ENCODE peak calls at places on chromosome 3, in nine cellular contexts. S is NCI-H226; H is HT1080; T is posterior vena cava; R is epithelial cell of esophagus; Q is activated T-helper 1 cell treated with anti-CD3 and anti-CD28 coated beads, Interleukin-12 subunit alpha, Interleukin-12 subunit beta, Interleukin-2, Interleukin-4 antibody, amounts not matched to agents 30 ng/mL and 10 ng/mL and 1 ng/mL, durations not matched to agents 14 hours and 24 hours and 36 hours; I is dermis microvascular lymphatic vessel endothelial cell; A is fibroblast of mammary gland; D is caudate nucleus. Z is an unnamed sample.

GRCh38 chr3:4071481-4072184 is 231.5 kb upstream of the SETMAR start:
- DNase-seq in S (no peak), H (peak), T (no peak), R (no peak), Q (no peak), I (no peak), A (no peak), D (no peak), Z (no peak)

GRCh38 chr3:32453346-32453745 is 49.3 kb downstream of the CMTM6 start:
- DNase-seq in S (no peak), H (no peak), T (no peak), R (no peak), Q (no peak), I (no peak), A (peak), D (no peak), Z (peak)

GRCh38 chr3:46258525-46258924 is 16.3 kb downstream of the CCR3 start:
- DNase-seq in S (no peak), H (no peak), T (no peak), R (no peak), Q (no peak), I (no peak), A (no peak), D (no peak), Z (no peak)

GRCh38 chr3:61600195-61600594 is 38.8 kb downstream of the PTPRG start:
- DNase-seq in S (no peak), H (no peak), T (no peak), R (peak), Q (no peak), I (no peak), A (peak), D (no peak), Z (peak)

GRCh38 chr3:95356764-95357501 is 1294.1 kb downstream of the NSUN3 start:
- DNase-seq in S (no peak), H (no peak), T (no peak), R (no peak), Q (no peak), I (no peak), A (no peak), D (no peak), Z (no peak)

GRCh38 chr3:195895078-195895899 is 13.1 kb downstream of the TNK2 start:
- DNase-seq in S (peak), H (peak), T (no peak), R (peak), Q (peak), I (no peak), A (no peak), D (peak), Z (peak)

GRCh38 chr3:125150525-125151436 is 61.8 kb downstream of the SLC12A8 start:
- DNase-seq in S (no peak), H (peak), T (peak), R (peak), Q (peak), I (peak), A (peak), D (no peak), Z (peak)

GRCh38 chr3:39531681-39532080 is 64.2 kb downstream of the MOBP start:
- DNase-seq in S (peak), H (peak), T (no peak), R (peak), Q (no peak), I (peak), A (peak), D (no peak), Z (peak)

GRCh38 chr3:13770390-13771169 is 109.3 kb downstream of the WNT7A start:
- DNase-seq in S (no peak), H (peak), T (peak), R (no peak), Q (no peak), I (no peak), A (no peak), D (no peak), Z (no peak)

GRCh38 chr3:11185564-11186317 is 31.4 kb downstream of the HRH1 start:
- DNase-seq in S (peak), H (peak), T (peak), R (peak), Q (no peak), I (peak), A (peak), D (no peak), Z (peak)

GRCh38 chr3:173465898-173466678 is 68.5 kb downstream of the NLGN1 start:
- DNase-seq in S (no peak), H (no peak), T (no peak), R (peak), Q (no peak), I (no peak), A (no peak), D (no peak), Z (no peak)

GRCh38 chr3:29344986-29345385 is 64.1 kb downstream of the RBMS3 start:
- DNase-seq in S (no peak), H (no peak), T (no peak), R (no peak), Q (no peak), I (no peak), A (no peak), D (no peak), Z (no peak)

GRCh38 chr3:43770426-43771103 is 79.8 kb downstream of the ABHD5 start:
- DNase-seq in S (peak), H (peak), T (peak), R (peak), Q (no peak), I (no peak), A (peak), D (peak), Z (peak)

Z was measured in LHCN-M2.